ENCODE peak calls at places on chromosomes 1 and 21, in nine cellular contexts. G is suprapubic skin, B is hepatocyte, D is AG04450, Y is vagina, U is astrocyte of the spinal cord, P is A549, Q is pancreas, W is heart left ventricle. A is an unnamed sample.

GRCh38 chr1:109134423-109134822 is 20.5 kb downstream of the ELAPOR1 start:
- DNase-seq in B (peak), D (no peak), Q (peak), G (no peak), P (no peak), U (no peak), W (no peak), Y (no peak), A (no peak)

GRCh38 chr1:170339565-170339964 is 192.4 kb upstream of the GORAB start:
- DNase-seq in Q (no peak), B (no peak), W (no peak), P (no peak), Y (no peak), D (no peak), G (no peak), U (no peak), A (no peak)

GRCh38 chr21:36202721-36203602 is 46.3 kb downstream of the DOP1B start:
- DNase-seq in B (no peak), G (no peak), W (no peak), Y (no peak), D (no peak), P (no peak), Q (no peak), U (no peak), A (no peak)

GRCh38 chr1:113579256-113580018 is 179.8 kb downstream of the PHTF1 start:
- DNase-seq in G (no peak), P (no peak), W (no peak), B (no peak), Q (no peak), U (no peak), D (no peak), Y (no peak), A (peak)

GRCh38 chr1:17527036-17527914 is 12.2 kb upstream of the ARHGEF10L start:
- DNase-seq in B (peak), P (peak), Q (no peak), W (no peak), U (peak), Y (no peak), G (no peak), D (no peak), A (peak)

GRCh38 chr1:30412241-30413110 is 310.9 kb downstream of the MATN1 start:
- DNase-seq in Y (peak), G (peak), Q (no peak), B (peak), W (no peak), U (no peak), D (no peak), P (no peak), A (no peak)

GRCh38 chr1:185432943-185433342 is 115.9 kb upstream of the IVNS1ABP start:
- DNase-seq in B (no peak), U (no peak), Y (no peak), D (no peak), W (no peak), P (no peak), Q (no peak), G (no peak), A (no peak)

GRCh38 chr1:162882248-162882666 is 21.3 kb upstream of the CCDC190 start:
- DNase-seq in P (no peak), W (no peak), D (no peak), Q (no peak), G (no peak), B (no peak), Y (no peak), U (no peak), A (no peak)

GRCh38 chr1:27527223-27527856 is 37.4 kb upstream of the WASF2 start:
- DNase-seq in Y (no peak), P (peak), G (no peak), B (peak), U (peak), D (peak), Q (peak), W (peak), A (no peak)

GRCh38 chr1:15277370-15277769 is 30.3 kb downstream of the FHAD1 start:
- DNase-seq in Q (no peak), B (no peak), D (no peak), G (peak), U (no peak), Y (peak), P (no peak), W (no peak), A (no peak)

GRCh38 chr1:209850342-209850979 is 22.7 kb downstream of the UTP25 start:
- DNase-seq in W (peak), G (no peak), Y (no peak), B (peak), Q (no peak), D (no peak), P (peak), U (peak), A (peak)

GRCh38 chr1:110337704-110338199 is 1.4 kb upstream of the RBM15 start:
- DNase-seq in Y (peak), P (peak), G (no peak), Q (peak), D (no peak), W (peak), U (no peak), B (peak), A (no peak)

GRCh38 chr1:9793291-9793690 is 30.5 kb downstream of the CLSTN1 start:
- DNase-seq in U (no peak), P (no peak), Y (no peak), G (no peak), Q (no peak), W (no peak), D (no peak), B (no peak), A (no peak)

GRCh38 chr1:230403442-230403841 is 22.7 kb downstream of the PGBD5 start:
- DNase-seq in U (no peak), Q (no peak), B (no peak), W (no peak), Y (no peak), G (no peak), D (no peak), P (no peak), A (no peak)

GRCh38 chr1:116356067-116356466 is 17.0 kb upstream of the ATP1A1 start:
- DNase-seq in W (no peak), G (no peak), Y (no peak), Q (no peak), D (no peak), B (no peak), P (no peak), U (no peak), A (no peak)

GRCh38 chr1:87092852-87093251 is 178.4 kb downstream of the HS2ST1 start:
- DNase-seq in B (no peak), W (no peak), U (no peak), P (no peak), Y (no peak), Q (no peak), G (no peak), D (no peak), A (no peak)

GRCh38 chr1:110123224-110123623 is 11.0 kb downstream of the UBL4B start:
- DNase-seq in Q (no peak), Y (no peak), U (no peak), B (no peak), G (no peak), P (no peak), W (no peak), D (no peak), A (no peak)

GRCh38 chr1:154014154-154014910 is 23.8 kb downstream of the RPS27 start:
- DNase-seq in W (no peak), P (no peak), G (no peak), Q (no peak), D (no peak), B (no peak), U (peak), Y (no peak), A (peak)

GRCh38 chr1:30318413-30318812 is 405.0 kb downstream of the MATN1 start:
- DNase-seq in P (no peak), W (no peak), D (no peak), B (no peak), Q (no peak), G (no peak), U (no peak), Y (no peak), A (no peak)

GRCh38 chr1:40315795-40316594 is 1.1 kb downstream of the COL9A2 start:
- DNase-seq in B (peak), W (no peak), G (peak), Q (no peak), U (no peak), D (no peak), Y (no peak), P (no peak), A (no peak)

GRCh38 chr1:152141971-152142584 is 16.9 kb downstream of the RPTN start:
- DNase-seq in D (no peak), G (no peak), Y (no peak), U (peak), P (peak), W (peak), Q (peak), B (peak), A (peak)

GRCh38 chr1:211478376-211478775 is 13.6 kb downstream of the RD3 start:
- DNase-seq in P (no peak), W (no peak), D (no peak), Q (no peak), Y (peak), U (no peak), B (no peak), G (peak), A (no peak)

GRCh38 chr1:177706977-177707376 is 262.9 kb downstream of the SEC16B start:
- DNase-seq in G (no peak), W (no peak), Y (no peak), P (no peak), U (no peak), B (no peak), D (no peak), Q (no peak), A (no peak)

GRCh38 chr1:174726167-174726879 is 273.4 kb upstream of the CACYBP start:
- DNase-seq in P (peak), D (peak), G (no peak), B (peak), W (no peak), Q (no peak), U (peak), Y (no peak), A (peak)

GRCh38 chr21:45549670-45550463 is 7.6 kb upstream of the SLC19A1 start:
- DNase-seq in Q (peak), W (peak), U (no peak), G (peak), P (no peak), D (no peak), Y (no peak), B (no peak), A (no peak)

GRCh38 chr1:11518016-11518670 is 39.2 kb downstream of the DISP3 start:
- DNase-seq in Y (no peak), W (no peak), D (no peak), U (no peak), P (no peak), Q (no peak), G (peak), B (no peak), A (no peak)

GRCh38 chr1:240194120-240194519 is 102.4 kb downstream of the FMN2 start:
- DNase-seq in Q (no peak), D (peak), B (no peak), W (no peak), Y (no peak), P (no peak), G (no peak), U (peak), A (peak)

GRCh38 chr1:172451002-172451443 is 7.2 kb upstream of the PIGC start:
- DNase-seq in P (peak), W (no peak), Y (no peak), G (no peak), B (peak), D (peak), Q (peak), U (peak), A (peak)

GRCh38 chr1:205351984-205352713 is 4.6 kb downstream of the KLHDC8A start:
- DNase-seq in D (no peak), P (peak), U (no peak), Y (no peak), Q (no peak), B (peak), W (no peak), G (no peak), A (no peak)

GRCh38 chr1:54604572-54605370 is 18.6 kb downstream of the FAM151A start:
- DNase-seq in G (no peak), U (no peak), Q (no peak), B (no peak), P (no peak), W (no peak), Y (no peak), D (no peak), A (no peak)

GRCh38 chr1:202063093-202063492 is 52.7 kb downstream of the ELF3 start:
- DNase-seq in B (no peak), W (no peak), Y (no peak), D (peak), P (peak), Q (no peak), G (no peak), U (no peak), A (no peak)

GRCh38 chr1:206540044-206540758 is 32.9 kb downstream of the RASSF5 start:
- DNase-seq in W (peak), Q (peak), U (no peak), B (no peak), G (no peak), P (no peak), D (no peak), Y (no peak), A (no peak)

DNA sequence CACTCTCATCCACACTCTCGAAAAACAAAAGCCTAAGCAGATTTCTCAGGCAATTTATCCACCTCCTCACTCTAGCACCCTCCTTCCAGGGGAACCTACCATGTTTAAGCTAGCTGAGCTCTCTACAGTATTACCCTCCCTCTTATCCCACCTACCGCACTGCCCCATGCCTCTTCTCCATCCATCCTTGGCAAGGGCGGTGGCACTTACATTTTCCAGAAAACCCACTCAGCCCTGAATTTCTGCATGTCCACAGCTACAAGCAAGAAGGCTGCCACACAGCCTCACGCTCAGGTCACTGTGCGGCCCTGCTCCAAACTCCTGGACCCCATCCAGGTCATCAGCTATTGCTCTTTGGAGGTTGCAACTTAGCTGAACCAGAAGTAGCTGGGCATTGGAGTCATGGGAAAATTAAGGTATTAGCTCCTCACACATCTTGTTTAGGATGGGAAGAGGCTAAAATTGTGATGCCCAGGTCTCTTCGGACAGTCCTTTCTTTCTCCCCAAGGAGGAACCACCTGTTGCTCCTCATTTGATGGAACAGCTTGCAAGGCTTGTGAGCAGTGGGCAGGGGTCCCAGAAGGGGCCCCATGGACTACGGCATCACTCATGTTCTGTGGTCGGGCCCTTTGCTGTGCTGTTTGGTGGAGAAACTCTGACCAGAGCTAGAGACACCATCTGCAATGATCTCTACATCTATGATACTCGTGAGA is 1.1 kb downstream of the KLHDC9 start:
- DNase-seq in W (no peak), B (no peak), G (no peak), Y (no peak), D (no peak), Q (no peak), U (no peak), P (no peak), A (no peak)
- H3K4me3 ChIP-seq in W (no peak), B (peak), G (peak), Y (peak), D (no peak), Q (peak), U (no peak), P (no peak), A (peak)

GRCh38 chr1:188070848-188071247 is 1242.1 kb downstream of the PLA2G4A start:
- DNase-seq in D (no peak), P (peak), G (no peak), B (no peak), U (no peak), Q (no peak), Y (no peak), W (no peak), A (no peak)
- TF ChIP-seq CTCF in D (no peak), P (no peak), G (no peak), B (no peak), U (no peak), Q (no peak), Y (no peak), W (no peak), A (no peak)

DNA sequence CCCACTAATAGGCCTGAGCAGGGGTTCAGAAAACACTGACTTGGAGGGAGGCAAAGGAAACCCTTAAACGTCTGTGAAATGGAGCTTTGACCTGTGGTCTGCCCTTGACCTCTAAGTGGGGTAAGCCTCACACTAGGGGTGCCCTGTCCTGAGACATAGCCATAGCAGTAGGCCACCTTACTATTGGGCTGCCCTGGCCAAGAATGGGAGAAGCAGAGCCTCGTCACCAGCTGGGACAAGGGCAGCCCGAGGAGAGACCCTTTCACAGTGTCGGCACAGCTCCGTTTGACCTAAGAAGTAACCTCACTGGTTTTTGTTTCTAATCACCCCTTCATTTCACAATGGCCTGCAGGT is 26.4 kb upstream of the IFNAR2 start:
- DNase-seq in B (no peak), G (no peak), W (no peak), P (peak), Q (no peak), U (no peak), Y (no peak), D (no peak), A (no peak)
- H3K4me3 ChIP-seq in B (no peak), G (no peak), W (no peak), P (no peak), Q (no peak), U (no peak), Y (no peak), D (no peak), A (no peak)

DNA sequence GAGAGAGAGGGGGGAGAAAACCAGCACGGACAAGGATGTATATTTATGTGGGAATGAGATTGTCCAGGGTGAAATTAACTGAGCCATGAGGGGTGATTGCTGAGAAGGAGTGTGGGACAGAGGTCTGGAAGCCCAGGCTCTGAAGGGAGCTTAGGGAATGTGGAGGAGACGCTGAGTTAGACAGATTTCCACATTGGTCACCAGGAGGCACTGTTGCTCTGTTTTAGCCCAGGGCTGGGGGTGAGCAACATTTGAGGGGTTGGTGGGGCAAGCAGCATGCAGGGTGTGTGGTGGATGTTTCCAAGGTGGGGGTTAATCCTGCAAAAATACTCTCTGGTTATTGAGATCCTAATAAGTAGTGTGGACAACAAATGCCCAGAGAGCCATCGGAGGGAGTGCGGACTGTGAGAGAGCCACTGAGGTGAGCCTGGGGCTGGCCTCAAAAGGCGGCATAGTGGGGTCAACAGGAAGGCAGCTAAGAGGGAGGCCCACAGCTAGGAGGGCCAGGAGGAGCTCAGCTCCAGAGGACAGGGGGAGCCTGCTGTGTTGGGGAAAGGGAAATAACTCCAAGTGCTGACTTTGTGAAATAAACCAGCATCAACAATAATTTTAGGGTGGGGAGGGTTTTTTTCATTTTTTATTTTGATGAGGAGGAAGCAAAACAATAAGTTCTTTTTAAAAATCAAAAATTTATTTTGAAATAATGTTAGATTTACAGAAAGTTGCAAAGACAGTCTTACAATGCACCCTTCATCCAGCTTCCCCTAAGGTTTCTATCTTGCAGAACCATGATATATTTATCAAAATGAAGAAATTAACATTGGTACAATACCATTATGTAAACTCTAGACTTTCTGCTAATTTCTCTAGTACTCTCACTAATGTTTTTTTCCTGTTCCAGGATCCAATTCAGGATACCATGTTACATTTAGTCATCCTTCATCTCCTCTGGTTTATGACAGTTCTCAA is 82.8 kb upstream of the CD34 start:
- DNase-seq in P (peak), Y (peak), G (no peak), Q (no peak), U (no peak), B (no peak), W (no peak), D (no peak), A (peak)
- TF ChIP-seq CTCF in P (peak), Y (no peak), G (no peak), Q (peak), U (peak), B (peak), W (no peak), D (peak), A (peak)

GRCh38 chr1:156421939-156422601 is 53.1 kb downstream of the RHBG start:
- DNase-seq in U (no peak), W (no peak), G (no peak), B (no peak), Y (no peak), P (no peak), Q (no peak), D (no peak), A (no peak)

GRCh38 chr1:156421062-156421938 is 52.3 kb downstream of the RHBG start:
- DNase-seq in D (no peak), Y (no peak), W (peak), B (peak), P (peak), G (no peak), Q (peak), U (peak), A (peak)

GRCh38 chr1:156419863-156420208 is 50.8 kb downstream of the RHBG start:
- DNase-seq in P (no peak), D (no peak), Q (no peak), W (no peak), U (no peak), B (no peak), G (no peak), Y (no peak), A (no peak)

GRCh38 chr1:156422602-156423091 is 53.6 kb downstream of the RHBG start:
- DNase-seq in D (no peak), Y (no peak), B (no peak), Q (peak), U (no peak), P (no peak), W (no peak), G (no peak), A (no peak)

GRCh38 chr1:156420209-156421061 is 51.4 kb downstream of the RHBG start:
- DNase-seq in U (no peak), W (no peak), Q (no peak), G (no peak), P (no peak), B (no peak), D (no peak), Y (no peak), A (no peak)
- H3K4me3 ChIP-seq in U (no peak), W (peak), Q (peak), G (peak), P (peak), B (no peak), D (no peak), Y (peak), A (no peak)

GRCh38 chr1:46486432-46487015 is 3.1 kb upstream of the DMBX1 start:
- DNase-seq in Y (no peak), B (no peak), D (no peak), P (no peak), W (no peak), Q (no peak), U (no peak), G (no peak), A (no peak)

GRCh38 chr1:46489169-46489637 is 433 bp upstream of the DMBX1 start:
- DNase-seq in W (no peak), D (no peak), G (no peak), P (no peak), U (no peak), Q (no peak), Y (no peak), B (peak), A (no peak)

GRCh38 chr1:46488343-46489168 is 1.1 kb upstream of the DMBX1 start:
- DNase-seq in W (no peak), U (no peak), P (no peak), G (no peak), B (peak), D (no peak), Q (no peak), Y (no peak), A (peak)

GRCh38 chr1:46485564-46486431 is 3.8 kb upstream of the DMBX1 start:
- DNase-seq in Q (no peak), P (no peak), G (no peak), Y (no peak), D (no peak), W (no peak), U (no peak), B (no peak), A (no peak)

GRCh38 chr1:46487818-46488218 is 1.8 kb upstream of the DMBX1 start:
- DNase-seq in B (no peak), Q (no peak), D (no peak), G (no peak), U (no peak), P (peak), W (no peak), Y (no peak), A (peak)
- TF ChIP-seq CTCF in B (no peak), Q (no peak), D (peak), G (no peak), U (peak), P (peak), W (no peak), Y (no peak), A (peak)

A was measured in fibroblast of pulmonary artery.